ENCODE peak calls at places on chromosomes 6 and 20, in eight cellular contexts. P is lower lobe of right lung; J is transverse colon; X is GM23248; O is colonic mucosa; F is CD8-positive, alpha-beta T cell; Z is ovary; B is aorta. K is an unnamed sample. For H3K9me3, the result is how much of the 10 kb centered on the place peaks cover.

GRCh38 chr6:42279966-42280629 is 62.4 kb upstream of the MRPS10 start:
- DNase-seq in X (peak), Z (peak), J (no peak), F (no peak), O (peak), P (no peak), B (peak), K (peak)

GRCh38 chr6:38542031-38542430 is 97.7 kb downstream of the BTBD9 start:
- DNase-seq in J (no peak), Z (no peak), O (no peak), P (no peak), B (no peak), X (peak), F (no peak), K (no peak)

GRCh38 chr6:127812985-127813681 is 87.7 kb downstream of the THEMIS start:
- DNase-seq in Z (no peak), P (no peak), X (peak), O (no peak), B (no peak), J (no peak), F (no peak), K (no peak)

GRCh38 chr6:496649-497048 is 105.1 kb downstream of the IRF4 start:
- DNase-seq in B (no peak), O (no peak), J (no peak), P (no peak), Z (no peak), F (no peak), X (no peak), K (no peak)

GRCh38 chr20:56808119-56808725 is 179.1 kb downstream of the TFAP2C start:
- DNase-seq in P (no peak), X (no peak), O (peak), B (no peak), J (peak), F (no peak), Z (no peak), K (no peak)

GRCh38 chr20:25290646-25291431 is 43.0 kb downstream of the PYGB start:
- DNase-seq in J (no peak), B (no peak), Z (no peak), F (no peak), O (no peak), P (no peak), X (no peak), K (no peak)

GRCh38 chr20:32751309-32752020 is 8.2 kb upstream of the COMMD7 start:
- DNase-seq in O (no peak), X (no peak), B (no peak), F (no peak), P (no peak), Z (no peak), J (no peak), K (no peak)

GRCh38 chr20:48769111-48769879 is 58.5 kb downstream of the PREX1 start:
- DNase-seq in F (peak), P (peak), J (no peak), X (no peak), O (no peak), B (no peak), Z (no peak), K (no peak)

GRCh38 chr6:45436544-45437440 is 59.1 kb upstream of the SUPT3H start:
- DNase-seq in P (no peak), X (peak), F (no peak), O (no peak), J (no peak), B (no peak), Z (no peak), K (no peak)

GRCh38 chr6:19382676-19383075 is 454.5 kb upstream of the ID4 start:
- DNase-seq in J (no peak), F (no peak), B (no peak), X (no peak), Z (no peak), P (no peak), O (no peak), K (no peak)

GRCh38 chr20:51417245-51417560 is 125.3 kb downstream of the NFATC2 start:
- DNase-seq in F (no peak), B (no peak), J (no peak), O (no peak), Z (no peak), P (no peak), X (no peak), K (no peak)

GRCh38 chr6:31464252-31465184 is 33.4 kb upstream of the MICB start:
- DNase-seq in X (no peak), Z (no peak), J (no peak), B (no peak), F (no peak), P (no peak), O (no peak), K (no peak)

GRCh38 chr20:5118220-5119142 is 1.3 kb downstream of the PCNA start:
- DNase-seq in X (peak), J (no peak), B (no peak), O (no peak), F (no peak), P (no peak), Z (no peak), K (no peak)

GRCh38 chr20:7196481-7196880 is 429.0 kb downstream of the BMP2 start:
- DNase-seq in O (no peak), B (no peak), J (no peak), P (no peak), Z (no peak), F (no peak), X (peak), K (no peak)

GRCh38 chr20:25470045-25470444 is 62.6 kb downstream of the GINS1 start:
- DNase-seq in X (peak), J (peak), Z (no peak), P (no peak), O (peak), F (peak), B (no peak), K (no peak)

GRCh38 chr6:41286544-41287346 is at the start of gene TREM1:
- DNase-seq in F (no peak), J (peak), P (peak), B (peak), X (peak), Z (no peak), O (no peak), K (peak)

GRCh38 chr20:50762045-50762422 is 30.7 kb downstream of the PARD6B start:
- DNase-seq in F (no peak), J (no peak), P (no peak), X (peak), O (peak), Z (no peak), B (no peak), K (no peak)

GRCh38 chr6:68651018-68651985 is 16.2 kb downstream of the ADGRB3 start:
- DNase-seq in X (no peak), P (no peak), J (no peak), O (no peak), B (no peak), Z (no peak), F (no peak), K (no peak)

GRCh38 chr6:116424001-116424400 is 37.2 kb upstream of the CALHM6 start:
- DNase-seq in B (no peak), X (peak), F (no peak), P (no peak), O (no peak), Z (no peak), J (no peak), K (no peak)

GRCh38 chr6:4599924-4600323 is 176.3 kb upstream of the CDYL start:
- DNase-seq in O (no peak), P (no peak), Z (no peak), J (no peak), B (no peak), F (no peak), X (peak), K (no peak)

GRCh38 chr6:14066782-14067406 is 50.7 kb upstream of the CD83 start:
- DNase-seq in Z (no peak), P (no peak), B (no peak), J (no peak), X (peak), O (no peak), F (no peak), K (no peak)

GRCh38 chr6:24658573-24659511 is 7.9 kb downstream of the TDP2 start:
- DNase-seq in P (no peak), O (peak), J (peak), B (no peak), X (peak), Z (no peak), F (no peak), K (no peak)

GRCh38 chr20:46207031-46207549 is 89.0 kb downstream of the CD40 start:
- DNase-seq in X (peak), J (no peak), P (no peak), F (no peak), O (no peak), B (no peak), Z (peak), K (no peak)

GRCh38 chr6:149545258-149545753 is 537 bp downstream of the PPIL4 start:
- DNase-seq in Z (peak), X (peak), B (peak), O (peak), F (peak), J (peak), P (peak), K (peak)

GRCh38 chr20:38447251-38447661 is 12.1 kb upstream of the SNHG17 start:
- DNase-seq in O (no peak), Z (no peak), F (no peak), P (no peak), J (peak), X (no peak), B (no peak), K (no peak)

GRCh38 chr6:166683477-166683876 is 56.4 kb upstream of the RPS6KA2 start:
- DNase-seq in F (no peak), O (no peak), X (peak), B (no peak), J (no peak), P (no peak), Z (no peak), K (no peak)

GRCh38 chr6:20629509-20629908 is 95.3 kb downstream of the CDKAL1 start:
- DNase-seq in B (no peak), P (no peak), O (no peak), F (no peak), X (no peak), Z (no peak), J (no peak), K (no peak)

GRCh38 chr6:111996159-111996558 is 57.7 kb upstream of the CCN6 start:
- DNase-seq in O (no peak), F (no peak), J (no peak), B (no peak), P (no peak), Z (no peak), X (peak), K (no peak)

GRCh38 chr6:7554533-7555275 is 13.2 kb downstream of the DSP start:
- DNase-seq in O (no peak), F (no peak), B (no peak), Z (no peak), P (no peak), J (no peak), X (peak), K (no peak)

GRCh38 chr20:43138061-43138860 is 51.4 kb downstream of the PTPRT start:
- DNase-seq in Z (no peak), B (no peak), P (no peak), O (no peak), F (no peak), X (no peak), J (no peak), K (no peak)

GRCh38 chr6:133179483-133179882 is 61.7 kb upstream of the EYA4 start:
- DNase-seq in Z (no peak), P (no peak), O (no peak), J (no peak), B (no peak), X (no peak), F (no peak), K (no peak)

GRCh38 chr6:7819641-7820040 is 90.9 kb downstream of the TXNDC5 start:
- DNase-seq in X (peak), Z (no peak), B (no peak), P (no peak), F (no peak), J (no peak), O (no peak), K (no peak)

GRCh38 chr20:48456361-48457184 is 371.2 kb downstream of the PREX1 start:
- DNase-seq in J (no peak), P (no peak), Z (no peak), B (no peak), X (no peak), F (no peak), O (no peak), K (no peak)

GRCh38 chr20:5652626-5653573 is 97.3 kb upstream of the SHLD1 start:
- DNase-seq in X (peak), O (no peak), F (no peak), P (no peak), J (no peak), B (no peak), Z (no peak), K (no peak)

GRCh38 chr6:61886608-61887259 is 399.3 kb downstream of the KHDRBS2 start:
- DNase-seq in F (no peak), O (no peak), X (no peak), Z (no peak), B (no peak), J (no peak), P (no peak), K (no peak)

DNA sequence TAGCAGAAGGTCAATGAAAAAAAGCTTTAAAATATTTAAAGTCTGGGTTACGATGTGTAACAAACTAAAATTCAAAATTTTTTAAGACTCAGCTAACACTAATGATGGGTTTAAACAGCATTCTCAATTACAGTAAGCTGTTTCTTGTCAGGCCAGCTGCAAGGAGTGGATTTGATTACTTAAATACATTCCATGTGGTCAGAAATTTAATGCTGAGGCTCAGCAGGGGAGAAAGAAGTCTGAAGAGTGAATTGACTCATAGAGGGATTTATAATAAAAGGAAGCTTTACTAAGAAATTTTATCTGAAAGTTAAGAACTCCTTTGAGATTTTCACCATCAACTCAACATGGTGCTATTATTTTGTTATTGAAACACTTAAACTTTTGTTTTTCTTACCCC is 398.6 kb downstream of the KHDRBS2 start:
- DNase-seq in Z (no peak), P (no peak), J (no peak), B (no peak), F (no peak), O (no peak), X (no peak), K (no peak)
- H3K27ac ChIP-seq in Z (no peak), P (no peak), J (no peak), B (no peak), F (no peak), O (no peak), X (no peak), K (no peak)

GRCh38 chr6:34891296-34891695 is 2.2 kb downstream of the ANKS1A start:
- DNase-seq in O (no peak), F (no peak), P (no peak), B (no peak), J (no peak), Z (no peak), X (no peak), K (no peak)
- H3K4me3 ChIP-seq in O (no peak), F (no peak), P (peak), B (no peak), J (no peak), Z (no peak), X (no peak), K (peak)

GRCh38 chr6:167722634-167723309 is 103.9 kb upstream of the AFDN start:
- DNase-seq in F (no peak), O (no peak), J (no peak), P (no peak), Z (no peak), X (no peak), B (no peak), K (no peak)
- H3K9me3 ChIP-seq in F (under half), O (under half), J (under half), P (under half), Z (under half), X (under half), B (under half), K (under half)

GRCh38 chr20:53609501-53610445 is 16.1 kb upstream of the ZNF217 start:
- DNase-seq in O (peak), F (peak), P (peak), J (peak), Z (no peak), X (peak), B (peak), K (peak)

GRCh38 chr20:53608456-53609413 is 15.1 kb upstream of the ZNF217 start:
- DNase-seq in B (peak), F (no peak), P (no peak), O (peak), Z (peak), J (peak), X (peak), K (no peak)

GRCh38 chr20:53611449-53611894 is 17.8 kb upstream of the ZNF217 start:
- DNase-seq in X (peak), F (no peak), P (no peak), B (peak), J (peak), Z (no peak), O (no peak), K (no peak)

GRCh38 chr20:53617791-53618489 is 24.3 kb upstream of the ZNF217 start:
- DNase-seq in B (no peak), F (no peak), P (no peak), J (no peak), X (no peak), O (no peak), Z (no peak), K (no peak)

DNA sequence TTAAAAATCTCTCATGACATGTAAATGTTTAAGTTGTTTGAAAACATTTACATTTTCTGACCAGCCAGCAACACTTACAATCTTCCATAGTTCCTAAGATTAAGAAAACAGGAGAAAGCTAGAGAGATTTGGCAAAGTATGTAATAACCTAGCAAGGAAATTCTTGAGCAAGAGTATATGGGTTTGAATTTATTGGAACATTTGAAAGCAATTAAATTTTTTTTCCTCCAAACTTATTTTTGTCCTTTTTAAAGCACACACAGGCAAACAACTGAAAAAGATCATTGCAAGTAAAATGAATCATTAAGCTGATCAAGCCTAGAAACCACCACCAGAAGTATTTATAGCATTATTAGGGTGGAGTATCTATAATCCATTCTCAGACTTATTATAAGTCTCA is 20.1 kb upstream of the ZNF217 start:
- DNase-seq in O (no peak), X (peak), J (no peak), B (no peak), Z (no peak), P (no peak), F (no peak), K (no peak)
- H3K27ac ChIP-seq in O (no peak), X (peak), J (no peak), B (no peak), Z (no peak), P (no peak), F (no peak), K (no peak)

GRCh38 chr20:62063601-62063980 is 2.1 kb downstream of the TAF4 start:
- DNase-seq in Z (no peak), B (no peak), J (peak), P (no peak), O (no peak), X (peak), F (no peak), K (no peak)
- H3K4me3 ChIP-seq in Z (peak), B (no peak), J (peak), P (peak), O (peak), X (peak), F (no peak), K (peak)

DNA sequence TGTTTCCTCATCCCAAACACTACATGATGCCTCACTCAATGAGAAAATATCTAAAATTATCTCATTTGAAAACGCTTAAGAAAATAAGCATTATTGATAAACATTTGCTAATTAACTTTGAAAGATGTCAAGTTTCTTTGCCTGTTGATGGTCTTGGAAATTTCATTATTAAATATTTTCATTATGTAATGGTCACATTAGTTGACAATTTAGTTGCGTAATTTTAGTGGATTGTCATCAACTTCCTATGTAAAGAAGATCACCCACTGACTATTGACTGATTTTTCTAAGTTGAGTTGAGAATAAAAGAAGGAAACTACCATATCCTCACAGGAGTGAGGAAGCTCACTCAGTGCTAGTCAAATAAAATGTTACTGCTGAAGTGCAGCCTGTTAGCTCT is 79.9 kb upstream of the LY86 start:
- DNase-seq in P (no peak), F (no peak), Z (no peak), O (no peak), X (no peak), J (no peak), B (no peak), K (no peak)
- H3K9me3 ChIP-seq in P (under half), F (under half), Z (under half), O (under half), X (under half), J (under half), B (under half), K (under half)

DNA sequence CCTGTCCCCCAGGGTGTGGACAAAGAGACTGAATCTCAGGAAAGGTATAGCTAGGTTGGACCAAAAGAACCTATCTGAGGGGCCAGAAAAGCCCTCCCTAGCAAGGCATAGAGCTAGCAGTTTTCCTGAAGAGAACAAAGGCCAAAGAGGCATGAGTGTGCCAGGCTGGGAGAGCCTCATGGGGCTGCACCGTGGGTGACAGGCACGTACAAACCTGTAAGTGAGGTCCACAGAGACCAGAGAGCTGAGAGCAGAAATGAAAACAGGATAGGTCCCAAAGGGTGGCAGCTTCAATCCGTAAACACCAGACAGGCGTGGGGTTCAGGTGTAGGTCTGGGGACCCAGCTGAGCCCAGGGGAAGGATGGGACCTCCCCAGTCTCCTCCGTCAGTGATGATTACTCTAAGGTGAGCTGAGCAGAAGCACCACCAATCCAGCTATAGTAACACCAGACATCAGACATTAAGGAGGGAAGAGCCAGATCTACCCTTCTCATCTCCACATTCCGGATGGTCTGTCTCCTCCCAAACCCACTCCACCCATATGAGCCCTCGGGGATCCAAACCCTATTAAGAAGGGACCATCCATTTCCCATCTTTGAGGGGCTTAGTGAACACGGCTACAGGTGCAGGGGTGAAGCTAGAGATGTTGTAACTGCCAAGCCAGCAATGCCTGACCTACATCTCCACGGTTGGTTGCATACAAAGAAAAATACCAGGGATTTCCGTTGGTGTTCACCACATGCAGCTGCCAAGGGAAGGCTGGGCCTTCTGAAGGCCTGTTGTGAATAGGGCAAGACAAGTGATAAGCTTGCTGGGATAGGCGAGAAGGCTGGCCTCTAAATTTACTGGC is 38.3 kb downstream of the BCL2L1 start:
- DNase-seq in P (no peak), J (no peak), X (no peak), F (no peak), B (no peak), Z (no peak), O (no peak), K (no peak)
- H3K27ac ChIP-seq in P (peak), J (peak), X (no peak), F (no peak), B (peak), Z (no peak), O (no peak), K (peak)

K was measured in psoas muscle.